ENCODE peak calls at places on chromosomes 5 and 9, in four cellular contexts. B, W, R and D are unnamed samples.
A peak's percentile ranks its signal among the peaks of the same experiment; 100 is the strongest.

GRCh38 chr9:128836509-128837145 is 7.0 kb upstream of the SPOUT1 start:
- DNase-seq in W (no peak), R (no peak), B (no peak), D (no peak)

GRCh38 chr5:40381676-40382363 is 297.9 kb upstream of the PTGER4 start:
- DNase-seq in R (no peak), W (no peak), B (no peak), D (no peak)

GRCh38 chr5:122661496-122662180 is 113.2 kb upstream of the SNX2 start:
- DNase-seq in W (no peak), R (no peak), B (no peak), D (no peak)

GRCh38 chr5:91328743-91329142 is 54.4 kb downstream of the ARRDC3 start:
- DNase-seq in B (no peak), W (no peak), R (no peak), D (no peak)

GRCh38 chr5:94690778-94691177 is 72.3 kb downstream of the SLF1 start:
- DNase-seq in B (no peak), R (no peak), W (no peak), D (no peak)

GRCh38 chr5:139443766-139444473 is 4.6 kb upstream of the DNAJC18 start:
- DNase-seq in W (no peak), B (no peak), R (no peak), D (no peak)

GRCh38 chr9:131478421-131478868 is 24.3 kb upstream of the POMT1 start:
- DNase-seq in R (peak; percentile 46), W (peak; percentile 62), B (no peak), D (peak; percentile 83)

GRCh38 chr5:170603578-170604565 is 100.1 kb downstream of the KCNIP1 start:
- DNase-seq in R (peak; percentile 46), B (no peak), W (peak; percentile 69), D (peak; percentile 90)

GRCh38 chr5:73482383-73483193 is 15.7 kb upstream of the BTF3 start:
- DNase-seq in W (peak; percentile 54), B (no peak), R (no peak), D (no peak)

GRCh38 chr5:152529456-152529855 is 124.4 kb upstream of the NMUR2 start:
- DNase-seq in R (no peak), B (no peak), W (no peak), D (peak; percentile 23)

GRCh38 chr9:22124263-22125011 is 115.3 kb upstream of the CDKN2B start:
- DNase-seq in B (no peak), W (no peak), R (no peak), D (no peak)

GRCh38 chr5:138752341-138752950 is 779 bp upstream of the CTNNA1 start:
- DNase-seq in B (no peak), R (peak; percentile 39), W (peak; percentile 71), D (peak; percentile 36)

GRCh38 chr5:80238778-80239679 is 16.8 kb downstream of the SERINC5 start:
- DNase-seq in B (no peak), R (no peak), W (no peak), D (no peak)

GRCh38 chr9:124263158-124263557 is 5.4 kb downstream of the NEK6 start:
- DNase-seq in R (no peak), B (no peak), W (no peak), D (no peak)

GRCh38 chr5:16806691-16807433 is 129.2 kb downstream of the MYO10 start:
- DNase-seq in B (no peak), W (no peak), R (no peak), D (no peak)

GRCh38 chr5:176875783-176876505 is 23.2 kb downstream of the HK3 start:
- DNase-seq in B (no peak), R (no peak), W (peak; percentile 9), D (no peak)

GRCh38 chr9:33157960-33158359 is 9.2 kb downstream of the B4GALT1 start:
- DNase-seq in B (no peak), R (no peak), W (no peak), D (no peak)

GRCh38 chr9:1619915-1620705 is 395.0 kb upstream of the SMARCA2 start:
- DNase-seq in B (no peak), R (peak; percentile 2), W (no peak), D (no peak)

GRCh38 chr9:97501177-97501971 is at the start of gene TMOD1:
- DNase-seq in R (peak; percentile 35), B (no peak), W (peak; percentile 86), D (peak; percentile 73)

GRCh38 chr5:72621576-72621975 is 114.4 kb upstream of the ZNF366 start:
- DNase-seq in B (no peak), R (no peak), W (no peak), D (no peak)

GRCh38 chr5:126139086-126139485 is 284.1 kb upstream of the GRAMD2B start:
- DNase-seq in W (no peak), B (no peak), R (no peak), D (no peak)

GRCh38 chr5:67287795-67288194 is 91.2 kb upstream of the CD180 start:
- DNase-seq in W (no peak), B (no peak), R (no peak), D (no peak)

GRCh38 chr9:84216151-84216550 is 124.4 kb downstream of the SLC28A3 start:
- DNase-seq in B (no peak), W (no peak), R (no peak), D (no peak)

GRCh38 chr5:138303365-138303764 is 28.2 kb downstream of the CDC25C start:
- DNase-seq in B (no peak), R (no peak), W (peak; percentile 18), D (no peak)

GRCh38 chr5:100647461-100648230 is 112.5 kb downstream of the FAM174A start:
- DNase-seq in B (no peak), W (peak; percentile 69), R (no peak), D (no peak)

GRCh38 chr5:52657231-52657645 is 130.5 kb upstream of the ITGA1 start:
- DNase-seq in R (peak; percentile 18), W (peak; percentile 22), B (no peak), D (no peak)

GRCh38 chr5:178291969-178292825 is 59.6 kb upstream of the PHYKPL start:
- DNase-seq in B (no peak), R (no peak), W (no peak), D (no peak)

GRCh38 chr5:146025681-146026080 is 79.7 kb downstream of the PLAC8L1 start:
- DNase-seq in W (no peak), B (no peak), R (no peak), D (no peak)

GRCh38 chr9:132077881-132078280 is 1.8 kb downstream of the MED27 start:
- DNase-seq in W (no peak), B (no peak), R (no peak), D (no peak)

GRCh38 chr5:143931389-143931984 is 119.5 kb downstream of the HMHB1 start:
- DNase-seq in R (no peak), B (no peak), W (no peak), D (no peak)

GRCh38 chr9:121610638-121610953 is 40.8 kb upstream of the DAB2IP start:
- DNase-seq in B (no peak), W (peak; percentile 4), R (no peak), D (no peak)

GRCh38 chr9:82021198-82021597 is 32.6 kb downstream of the SPATA31D1 start:
- DNase-seq in W (no peak), B (no peak), R (peak; percentile 10), D (no peak)
- TF ChIP-seq SP1 in W (no peak), B (no peak), R (no peak), D (no peak)

DNA sequence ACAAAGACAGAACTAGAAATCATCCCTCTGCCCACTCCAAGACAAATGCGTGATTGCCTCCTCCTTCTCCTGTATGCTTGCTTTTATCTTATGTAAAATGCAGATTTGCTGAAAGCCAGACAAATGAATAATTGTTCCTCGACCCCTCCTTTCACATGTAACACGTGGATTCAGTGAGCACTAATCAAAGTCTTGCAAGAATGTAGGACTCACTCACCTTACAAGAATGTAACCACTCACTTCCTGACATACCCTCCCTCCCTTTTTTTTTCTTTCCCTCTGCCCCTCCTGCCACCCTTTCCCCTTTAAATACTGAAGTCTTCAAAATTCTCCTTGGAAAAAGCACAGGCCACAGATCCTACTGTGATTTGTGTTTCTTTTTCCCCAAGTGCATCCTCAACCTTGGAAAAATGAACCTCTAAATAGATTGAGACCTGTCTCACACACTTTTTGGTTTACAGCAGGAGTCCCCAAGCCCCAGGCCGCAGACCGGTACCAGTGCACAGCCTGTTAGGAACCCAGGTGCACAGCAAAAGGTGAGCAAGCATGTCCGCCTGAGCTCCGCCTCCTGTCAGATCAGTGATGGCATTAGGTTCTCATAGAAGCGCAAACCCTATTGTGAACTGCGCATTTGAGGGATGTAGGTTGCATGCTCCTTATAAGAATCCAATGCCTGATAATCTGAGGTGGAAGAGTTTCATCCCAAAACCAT is 29.4 kb upstream of the HSD17B3 start:
- DNase-seq in W (no peak), B (no peak), R (peak; percentile 29), D (no peak)
- TF ChIP-seq ESRRA in W (no peak), B (no peak), R (no peak), D (no peak)

GRCh38 chr9:126240835-126241234 is 85.8 kb upstream of the MVB12B start:
- DNase-seq in R (no peak), B (no peak), W (no peak), D (no peak)
- TF ChIP-seq ATF2 in R (no peak), B (no peak), W (no peak), D (no peak)

GRCh38 chr5:65981548-65981947 is 55.2 kb downstream of the ERBIN start:
- DNase-seq in R (no peak), B (no peak), W (no peak), D (no peak)

GRCh38 chr5:65981969-65982368 is 55.6 kb downstream of the ERBIN start:
- DNase-seq in W (no peak), R (no peak), B (no peak), D (no peak)

GRCh38 chr5:65986050-65986451 is 59.7 kb downstream of the ERBIN start:
- DNase-seq in B (no peak), R (no peak), W (no peak), D (no peak)

GRCh38 chr5:65984098-65984885 is 57.9 kb downstream of the ERBIN start:
- DNase-seq in B (no peak), W (no peak), R (no peak), D (no peak)

GRCh38 chr5:65982635-65983034 is 56.3 kb downstream of the ERBIN start:
- DNase-seq in W (no peak), R (no peak), B (no peak), D (no peak)
- TF ChIP-seq SP1 in W (no peak), R (no peak), B (no peak), D (no peak)

DNA sequence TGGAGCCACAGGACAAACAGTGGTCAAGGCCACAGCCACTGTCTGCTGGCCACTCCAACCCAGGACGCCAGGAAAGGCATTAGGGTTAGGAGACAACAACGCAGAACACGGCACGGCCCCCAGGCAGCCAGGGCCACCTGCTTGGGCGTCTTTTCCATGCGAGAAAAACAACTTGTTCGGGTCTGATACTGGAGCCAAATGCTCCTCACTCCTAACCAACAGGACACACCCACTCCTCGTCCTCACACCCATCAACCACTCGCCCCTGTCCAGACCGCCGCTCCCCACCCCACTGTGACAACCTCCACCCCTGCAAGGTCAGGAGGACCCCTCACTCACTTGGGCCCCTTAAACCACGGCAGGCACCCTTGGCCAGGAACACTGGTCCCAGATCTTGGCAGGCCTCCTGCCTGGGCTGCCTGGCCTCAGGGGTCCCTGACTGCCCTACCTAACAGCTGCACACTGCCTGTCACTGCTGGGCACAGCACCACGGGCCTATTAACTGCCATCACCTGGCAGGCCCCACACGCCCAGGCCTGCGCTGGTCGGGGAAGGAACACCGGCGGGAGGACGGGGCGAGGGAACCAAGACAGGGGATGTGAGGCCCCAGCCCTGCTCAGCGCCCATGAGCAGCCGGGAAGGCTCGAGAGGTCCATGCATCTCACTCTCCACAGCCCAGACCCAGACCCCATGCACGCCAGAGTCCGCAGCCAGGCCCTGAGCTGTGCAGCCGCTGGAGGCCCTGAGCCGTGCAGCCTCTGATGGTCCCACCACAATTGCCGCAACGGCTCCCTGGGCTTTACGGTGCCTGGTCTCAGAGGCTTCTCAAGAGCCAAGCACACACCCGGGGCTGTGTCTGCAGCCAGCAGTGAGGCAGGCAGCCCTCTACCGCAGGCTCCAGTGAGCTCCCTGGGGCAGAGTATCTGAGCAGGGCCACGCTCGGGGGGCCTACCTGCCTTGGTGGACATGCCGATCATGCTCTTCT is 13.8 kb downstream of the CLPTM1L start:
- DNase-seq in W (no peak), B (no peak), R (no peak), D (no peak)
- TF ChIP-seq ESRRA in W (no peak), B (no peak), R (no peak), D (no peak)